ENCODE peak calls at places on chromosome 19, in four cellular contexts. C is astrocyte of the spinal cord, H is brain microvascular endothelial cell, W is stomach. X is an unnamed sample.

GRCh38 chr19:49570138-49570856 is 10.1 kb downstream of the NOSIP start:
- DNase-seq in H (peak; percentile 75), C (peak; percentile 82), W (peak; percentile 65), X (peak; percentile 87)

GRCh38 chr19:16324064-16324383 is 602 bp upstream of the KLF2 start:
- DNase-seq in W (no peak), H (no peak), C (no peak), X (no peak)

GRCh38 chr19:19528721-19529490 is at the start of gene YJEFN3:
- DNase-seq in C (peak; percentile 44), W (no peak), H (peak; percentile 33), X (no peak)

GRCh38 chr19:5828661-5829566 is 10.6 kb downstream of the FUT6 start:
- DNase-seq in H (no peak), W (peak; percentile 55), C (no peak), X (no peak)

GRCh38 chr19:7264858-7265257 is 29.4 kb downstream of the INSR start:
- DNase-seq in C (no peak), W (no peak), H (no peak), X (no peak)

GRCh38 chr19:31284621-31285020 is 64.6 kb downstream of the TSHZ3 start:
- DNase-seq in W (no peak), C (no peak), H (no peak), X (no peak)

GRCh38 chr19:6218497-6219146 is 61.2 kb downstream of the MLLT1 start:
- DNase-seq in C (peak; percentile 77), W (peak; percentile 91), H (peak; percentile 68), X (peak; percentile 60)

GRCh38 chr19:34429553-34429952 is 1.4 kb downstream of the UBA2 start:
- DNase-seq in C (no peak), H (no peak), W (no peak), X (no peak)

GRCh38 chr19:4044927-4045557 is 21.7 kb downstream of the ZBTB7A start:
- DNase-seq in H (no peak), W (no peak), C (no peak), X (no peak)

GRCh38 chr19:52028780-52029123 is 573 bp upstream of the ZNF614 start:
- DNase-seq in H (no peak), C (no peak), W (no peak), X (no peak)

GRCh38 chr19:4897146-4897545 is 5.5 kb downstream of the ARRDC5 start:
- DNase-seq in H (no peak), C (no peak), W (no peak), X (no peak)

GRCh38 chr19:45074744-45075143 is 1.5 kb downstream of the ZNF296 start:
- DNase-seq in H (no peak), W (no peak), C (no peak), X (no peak)

DNA sequence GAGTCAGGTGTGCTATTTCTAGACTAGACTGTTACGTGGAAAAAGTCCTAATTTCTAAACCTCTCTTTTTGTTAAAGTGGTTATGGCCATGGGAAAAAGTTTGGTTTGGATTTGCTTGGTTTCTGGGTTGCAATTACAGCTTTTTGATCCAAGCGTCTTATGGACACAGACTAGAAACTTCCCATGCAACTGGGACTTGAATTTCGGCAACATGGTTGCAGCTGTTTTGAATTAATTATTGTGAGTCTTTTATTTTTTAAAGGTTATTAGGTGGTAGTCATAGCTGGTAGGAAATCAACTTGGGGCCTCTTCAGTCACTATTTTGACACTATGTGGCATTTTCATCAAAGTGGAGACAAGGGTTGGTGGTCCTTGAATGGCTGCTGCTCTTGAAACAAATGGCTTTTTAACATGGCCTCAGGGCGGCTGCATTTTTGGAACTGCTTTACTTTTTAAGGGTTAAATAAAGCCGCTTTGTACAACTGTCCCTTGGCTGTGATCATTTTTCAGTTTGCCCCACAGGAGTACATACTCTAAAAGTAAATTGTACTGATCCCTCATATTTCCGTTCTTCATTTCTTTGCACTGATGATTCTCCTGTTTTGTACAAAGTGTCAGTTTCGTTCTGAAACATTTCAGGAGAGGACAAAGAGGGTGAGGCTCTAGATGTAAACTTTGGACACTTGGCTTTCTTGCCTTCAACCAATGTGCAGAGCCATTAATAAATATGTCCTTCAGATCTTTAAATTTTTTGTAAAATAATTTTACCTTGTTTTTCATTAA is 15.9 kb downstream of the HNRNPM start:
- DNase-seq in H (no peak), C (no peak), W (no peak), X (no peak)
- H3K4me3 ChIP-seq in H (no peak overlapping the region), C (no peak overlapping the region), W (no peak overlapping the region), X (no peak overlapping the region)

GRCh38 chr19:8307400-8307964 is 676 bp downstream of the CD320 start:
- DNase-seq in W (peak; percentile 25), C (no peak), H (no peak), X (no peak)

GRCh38 chr19:8307965-8308866 is at the start of gene CD320:
- DNase-seq in C (peak; percentile 91), W (peak; percentile 93), H (peak; percentile 83), X (peak; percentile 78)

GRCh38 chr19:8304841-8305621 is 3.1 kb downstream of the CD320 start:
- DNase-seq in H (no peak), C (no peak), W (peak; percentile 26), X (no peak)

GRCh38 chr19:8306235-8307054 is 1.7 kb downstream of the CD320 start:
- DNase-seq in C (no peak), W (peak; percentile 25), H (no peak), X (no peak)

DNA sequence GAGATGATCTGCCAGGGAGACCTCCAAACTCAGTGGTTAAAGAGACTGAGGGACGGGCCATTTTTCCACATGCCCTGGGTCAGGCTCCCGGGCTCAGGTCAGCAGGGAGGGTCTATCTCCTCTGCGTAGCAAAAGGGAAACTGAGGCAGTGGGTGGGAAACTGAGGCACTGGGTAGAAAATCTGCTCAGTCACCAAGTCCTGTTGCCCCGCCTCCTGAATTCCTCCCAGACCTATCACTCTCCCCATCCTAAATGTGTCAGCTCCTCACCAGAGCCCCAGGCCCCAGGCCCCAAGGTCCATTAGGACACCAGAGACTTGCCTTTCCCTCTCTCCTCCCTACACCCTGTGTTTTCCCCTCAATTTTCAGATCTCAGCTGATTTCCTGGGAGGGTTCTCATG is 2.4 kb downstream of the CD320 start:
- DNase-seq in W (no peak), H (no peak), C (no peak), X (no peak)
- TF ChIP-seq CTCF in W (no peak), H (no peak), C (no peak), X (no peak)

GRCh38 chr19:43476606-43477005 is 11.2 kb upstream of the LYPD3 start:
- DNase-seq in H (no peak), C (peak; percentile 69), W (no peak), X (peak; percentile 81)

GRCh38 chr19:43471091-43471490 is 5.7 kb upstream of the LYPD3 start:
- DNase-seq in H (no peak), C (no peak), W (no peak), X (no peak)

GRCh38 chr19:43474487-43474886 is 9.1 kb upstream of the LYPD3 start:
- DNase-seq in C (no peak), W (no peak), H (no peak), X (no peak)

GRCh38 chr19:43478323-43478722 is 12.9 kb upstream of the LYPD3 start:
- DNase-seq in W (no peak), H (no peak), C (no peak), X (no peak)

GRCh38 chr19:43474986-43475705 is 9.7 kb upstream of the LYPD3 start:
- DNase-seq in H (peak; percentile 88), C (peak; percentile 95), W (peak; percentile 96), X (peak; percentile 65)
- H3K4me3 ChIP-seq in H (peak overlapping the region; percentile 46), C (peak overlapping the region; percentile 28), W (peak overlapping the region; percentile 42), X (peak overlapping the region; percentile 27)

DNA sequence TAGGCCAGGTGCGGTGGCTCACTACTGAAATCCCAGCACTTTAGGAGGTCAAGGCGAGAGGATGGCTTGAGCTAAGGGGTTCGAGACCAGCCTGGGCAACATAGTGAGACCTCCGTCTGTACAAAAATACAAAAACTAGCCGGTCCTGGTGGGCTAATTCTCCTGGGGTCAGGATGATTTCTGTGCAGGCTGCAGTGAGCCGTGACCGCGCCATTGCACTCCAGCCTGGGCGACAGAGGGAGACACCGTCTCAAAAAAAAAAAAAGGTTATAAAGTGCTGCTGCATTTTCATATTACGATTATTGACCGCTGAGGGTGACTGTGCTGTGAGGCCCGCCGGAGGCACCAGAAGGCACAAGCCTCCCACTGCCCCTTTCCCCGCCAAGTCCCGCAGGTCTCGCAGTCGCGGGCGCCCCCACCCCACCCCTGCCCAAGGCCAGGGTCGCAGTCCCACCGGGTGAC is 477 bp upstream of the PLEKHF1 start:
- DNase-seq in C (no peak), H (no peak), W (no peak), X (no peak)
- TF ChIP-seq CTCF in C (no peak), H (peak; percentile 3), W (no peak), X (no peak)